ENCODE peak calls at places on chromosomes 1 and 21, in seven cellular contexts. P is H1, D is SK-N-SH, E is HCT116, C is K562, I is HepG2, H is GM12878. U is an unnamed sample.
A peak's percentile ranks its signal among the peaks of the same experiment; 100 is the strongest.

GRCh38 chr1:89703469-89703868 is 70.5 kb downstream of the LRRC8C start:
- DNase-seq in I (no peak), H (no peak), C (peak; percentile 62), D (no peak), E (no peak), P (no peak), U (no peak)

GRCh38 chr1:176559474-176560390 is 96.8 kb downstream of the PAPPA2 start:
- DNase-seq in I (peak; percentile 58), C (peak; percentile 82), P (peak; percentile 17), D (peak; percentile 77), E (peak; percentile 44), H (no peak), U (peak; percentile 53)

GRCh38 chr1:228408041-228408868 is 1.6 kb upstream of the TRIM11 start:
- DNase-seq in I (no peak), E (no peak), H (no peak), D (no peak), P (no peak), C (no peak), U (no peak)

GRCh38 chr21:28325618-28326017 is 667.1 kb downstream of the LTN1 start:
- DNase-seq in E (no peak), H (no peak), D (no peak), I (no peak), C (no peak), P (peak; percentile 41), U (no peak)

GRCh38 chr1:115160728-115161127 is 71.4 kb upstream of the TSPAN2 start:
- DNase-seq in P (no peak), I (no peak), C (no peak), E (no peak), D (no peak), H (no peak), U (no peak)

GRCh38 chr1:180905927-180906326 is 6.8 kb upstream of the KIAA1614 start:
- DNase-seq in P (no peak), I (no peak), C (peak; percentile 47), E (no peak), H (no peak), D (no peak), U (no peak)

GRCh38 chr1:152880316-152880715 is 2.2 kb downstream of the SMCP start:
- DNase-seq in D (no peak), I (no peak), C (no peak), E (no peak), P (no peak), H (no peak), U (no peak)

GRCh38 chr1:43936470-43937151 is 3.0 kb downstream of the ARTN start:
- DNase-seq in I (peak; percentile 48), P (no peak), D (peak; percentile 87), E (no peak), H (no peak), C (no peak), U (peak; percentile 32)

GRCh38 chr1:35894183-35894582 is 11.2 kb downstream of the AGO1 start:
- DNase-seq in I (no peak), H (peak; percentile 75), D (no peak), E (no peak), C (peak; percentile 73), P (no peak), U (no peak)

GRCh38 chr1:12617511-12617900 is 504 bp downstream of the DHRS3 start:
- DNase-seq in I (peak; percentile 36), H (no peak), C (no peak), D (no peak), E (no peak), P (no peak), U (peak; percentile 35)

GRCh38 chr1:230124187-230125128 is 57.4 kb downstream of the GALNT2 start:
- DNase-seq in H (no peak), C (no peak), I (no peak), D (no peak), E (no peak), P (no peak), U (no peak)

GRCh38 chr1:41366428-41367101 is 5.3 kb downstream of the FOXO6 start:
- DNase-seq in E (no peak), D (peak; percentile 83), H (no peak), P (no peak), C (no peak), I (no peak), U (no peak)

GRCh38 chr1:3356827-3357457 is 97.5 kb upstream of the ARHGEF16 start:
- DNase-seq in C (no peak), H (no peak), I (peak; percentile 29), D (no peak), E (no peak), P (no peak), U (no peak)

GRCh38 chr1:24112381-24113169 is 640 bp upstream of the MYOM3 start:
- DNase-seq in H (no peak), E (peak; percentile 18), I (peak; percentile 62), C (peak; percentile 80), P (peak; percentile 27), D (peak; percentile 47), U (peak; percentile 50)

DNA sequence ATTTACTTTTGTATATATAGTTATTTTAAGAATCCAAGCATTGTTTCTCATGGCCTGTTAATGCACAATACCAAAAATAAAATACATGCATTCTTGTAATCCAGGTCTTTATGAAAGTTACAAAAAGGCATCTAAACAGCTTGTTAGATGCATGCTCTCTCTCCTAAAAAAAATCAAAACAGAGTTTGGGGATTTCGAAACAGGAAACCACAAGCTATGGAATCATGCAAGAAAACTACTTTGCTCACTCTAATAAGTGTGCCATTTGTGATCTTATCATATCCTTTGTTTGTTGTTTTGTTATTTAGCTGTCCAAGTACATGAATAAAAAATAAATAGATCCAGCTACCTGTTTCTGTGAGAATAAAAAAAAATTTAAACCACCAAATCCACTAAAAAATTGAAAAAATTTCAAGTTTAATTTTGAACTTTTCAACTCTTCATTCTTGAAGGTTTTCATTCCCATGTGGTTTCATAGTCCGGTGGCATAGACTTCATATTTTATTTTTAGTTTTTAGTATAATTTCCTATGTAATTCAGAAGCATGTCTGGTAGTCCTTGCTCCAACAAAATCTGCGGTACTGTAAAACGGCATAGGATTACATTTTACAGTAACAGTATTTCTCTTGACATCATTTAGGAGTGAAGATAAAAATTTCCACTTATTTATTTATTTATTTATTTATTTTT is 1.6 kb upstream of the ATG4C start:
- DNase-seq in P (no peak), C (no peak), H (no peak), E (no peak), D (no peak), I (no peak), U (no peak)
- TF ChIP-seq JUND in P (no peak), C (no peak), H (no peak), E (no peak), D (no peak), I (no peak), U (no peak)

DNA sequence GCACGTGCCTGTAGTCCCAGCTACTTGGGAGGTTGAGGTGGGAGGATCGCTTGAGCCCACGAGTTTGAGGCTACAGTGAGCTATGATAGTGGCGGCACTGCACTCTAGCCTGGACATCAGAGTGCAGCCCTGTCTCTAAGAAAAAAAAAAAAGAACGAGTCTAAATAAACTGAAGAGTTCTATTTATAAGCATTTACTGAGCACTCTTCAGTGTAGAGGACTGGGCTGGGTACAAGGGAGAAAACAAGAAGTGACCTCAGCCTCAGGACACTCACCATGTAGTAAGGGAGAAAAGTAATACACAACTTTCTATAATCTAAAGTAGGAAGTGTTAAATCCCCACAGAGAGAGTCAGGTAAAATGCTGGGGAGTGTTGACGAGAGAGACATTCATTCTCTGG is 35.0 kb downstream of the NAV1 start:
- DNase-seq in D (no peak), E (no peak), P (no peak), C (no peak), H (no peak), I (no peak), U (no peak)
- TF ChIP-seq JUND in D (no peak), E (no peak), P (no peak), C (no peak), H (no peak), I (no peak), U (no peak)

DNA sequence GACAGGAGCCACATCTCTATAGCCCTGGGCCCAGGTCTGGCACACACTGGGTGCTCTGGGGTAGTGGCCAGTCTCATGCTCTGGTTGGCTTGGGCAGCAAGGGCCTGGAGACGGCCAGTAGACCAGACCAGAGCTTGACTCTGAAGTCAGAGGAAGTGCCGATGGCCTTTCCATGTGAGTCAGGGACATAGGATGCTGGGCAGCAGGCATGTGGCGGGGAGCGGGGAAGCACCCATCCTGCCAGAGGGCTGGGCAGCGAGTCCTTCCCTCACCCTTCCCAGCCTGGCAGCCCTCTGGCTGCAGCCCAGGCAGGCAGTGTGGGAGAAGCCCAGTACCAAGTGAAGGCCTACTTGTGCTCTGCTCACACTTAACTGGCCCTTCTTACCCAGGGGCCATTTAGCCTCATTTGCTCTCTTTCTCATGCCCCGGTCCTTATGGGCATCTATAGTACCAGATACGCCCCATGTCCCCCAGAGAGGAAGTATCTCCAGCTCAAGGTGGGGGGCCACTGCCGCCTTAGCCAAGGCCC is 3.3 kb downstream of the GPR153 start:
- DNase-seq in E (no peak), H (no peak), C (no peak), D (no peak), P (no peak), I (no peak), U (no peak)
- TF ChIP-seq JUND in E (no peak), H (no peak), C (no peak), D (no peak), P (no peak), I (no peak), U (no peak)

GRCh38 chr1:20719871-20720620 is 2.2 kb upstream of the KIF17 start:
- DNase-seq in C (no peak), P (no peak), D (peak; percentile 11), E (no peak), H (no peak), I (no peak), U (no peak)

GRCh38 chr1:20721117-20722061 is 3.6 kb upstream of the KIF17 start:
- DNase-seq in C (no peak), E (no peak), H (no peak), P (no peak), D (peak; percentile 19), I (no peak), U (no peak)

GRCh38 chr1:20717452-20718342 is at the start of gene KIF17:
- DNase-seq in I (no peak), D (peak; percentile 93), C (peak; percentile 90), E (no peak), H (no peak), P (no peak), U (peak; percentile 74)

GRCh38 chr1:20720631-20721051 is 2.8 kb upstream of the KIF17 start:
- DNase-seq in C (no peak), D (peak; percentile 17), H (no peak), E (no peak), P (no peak), I (no peak), U (no peak)

GRCh38 chr1:20719261-20719660 is 1.5 kb upstream of the KIF17 start:
- DNase-seq in P (no peak), D (no peak), I (no peak), H (no peak), E (no peak), C (no peak), U (no peak)
- TF ChIP-seq JUND in P (no peak), D (no peak), I (no peak), H (no peak), E (no peak), C (no peak), U (no peak)

U was measured in T47D.